ENCODE peak calls at places on chromosomes 4 and X, in seven cellular contexts. J, D, I, W, N, G and R are unnamed samples.

GRCh38 chrX:23820235-23820782 is 37.3 kb downstream of the SAT1 start:
- DNase-seq in G (no peak), W (no peak), D (no peak), I (no peak), N (no peak), J (no peak), R (no peak)

GRCh38 chrX:29652484-29652883 is 562.9 kb upstream of the MAGEB2 start:
- DNase-seq in N (peak; percentile 52), W (peak; percentile 55), J (no peak), G (no peak), I (no peak), D (peak; percentile 55), R (no peak)

GRCh38 chr4:169282429-169283113 is 11.8 kb upstream of the SH3RF1 start:
- DNase-seq in D (no peak), G (no peak), J (no peak), W (peak; percentile 73), N (no peak), I (no peak), R (no peak)

GRCh38 chrX:12771445-12772069 is 19.7 kb upstream of the PRPS2 start:
- DNase-seq in J (peak; percentile 7), I (peak; percentile 32), D (peak; percentile 46), W (peak; percentile 66), N (no peak), G (no peak), R (no peak)

GRCh38 chr4:163544407-163545038 is 50.0 kb downstream of the TMA16 start:
- DNase-seq in D (peak; percentile 55), I (peak; percentile 44), G (no peak), J (peak; percentile 25), N (no peak), W (peak; percentile 66), R (no peak)

GRCh38 chrX:149092179-149092578 is 412.9 kb downstream of the IDS start:
- DNase-seq in I (no peak), J (no peak), D (no peak), W (no peak), N (no peak), G (no peak), R (no peak)

GRCh38 chr4:98522603-98523395 is 135.6 kb downstream of the TSPAN5 start:
- DNase-seq in I (no peak), D (peak; percentile 85), N (peak; percentile 60), J (no peak), G (no peak), W (peak; percentile 94), R (no peak)

GRCh38 chr4:47289805-47290204 is 173.7 kb downstream of the COMMD8 start:
- DNase-seq in G (no peak), D (no peak), W (no peak), N (no peak), J (no peak), I (no peak), R (no peak)

GRCh38 chr4:99457270-99457669 is 22.1 kb upstream of the ADH7 start:
- DNase-seq in N (no peak), J (no peak), D (peak; percentile 30), I (no peak), G (no peak), W (peak; percentile 18), R (no peak)

GRCh38 chrX:47166126-47166525 is 21.1 kb downstream of the RBM10 start:
- DNase-seq in N (no peak), G (no peak), W (peak; percentile 40), I (no peak), D (peak; percentile 43), J (no peak), R (no peak)

GRCh38 chrX:105564536-105564935 is 257.8 kb upstream of the NRK start:
- DNase-seq in N (peak; percentile 89), I (no peak), J (no peak), G (peak; percentile 16), D (peak; percentile 92), W (peak; percentile 79), R (peak; percentile 48)

GRCh38 chr4:127622923-127623754 is 9.6 kb upstream of the INTU start:
- DNase-seq in W (no peak), I (no peak), N (no peak), D (peak; percentile 40), G (no peak), J (peak; percentile 26), R (no peak)

GRCh38 chr4:155828628-155829027 is 37.4 kb downstream of the ASIC5 start:
- DNase-seq in I (no peak), N (peak; percentile 78), J (no peak), D (peak; percentile 11), G (no peak), W (peak; percentile 10), R (no peak)

GRCh38 chr4:3519468-3520264 is 12.6 kb downstream of the LRPAP1 start:
- DNase-seq in D (no peak), I (no peak), G (no peak), J (no peak), W (no peak), N (no peak), R (no peak)

GRCh38 chr4:111689214-111689613 is 456.0 kb upstream of the FAM241A start:
- DNase-seq in N (peak; percentile 19), I (peak; percentile 34), J (peak; percentile 74), G (peak; percentile 28), D (peak; percentile 51), W (peak; percentile 50), R (peak; percentile 52)

GRCh38 chr4:184384810-184385557 is 89.4 kb downstream of the IRF2 start:
- DNase-seq in I (no peak), W (no peak), N (no peak), D (peak; percentile 33), J (no peak), G (no peak), R (no peak)

GRCh38 chr4:174152717-174153466 is 130.6 kb downstream of the FBXO8 start:
- DNase-seq in J (no peak), N (no peak), W (peak; percentile 25), G (no peak), D (peak; percentile 41), I (no peak), R (no peak)

GRCh38 chrX:100643943-100644587 is at the start of gene SRPX2:
- DNase-seq in G (peak; percentile 67), D (peak; percentile 90), I (no peak), J (no peak), N (peak; percentile 65), W (peak; percentile 90), R (peak; percentile 77)

GRCh38 chrX:50108264-50108663 is 92.5 kb downstream of the AKAP4 start:
- DNase-seq in I (no peak), D (no peak), W (no peak), G (no peak), N (no peak), J (no peak), R (no peak)

GRCh38 chrX:50100188-50100587 is 100.6 kb downstream of the AKAP4 start:
- DNase-seq in N (no peak), I (no peak), G (no peak), D (no peak), W (peak; percentile 25), J (no peak), R (no peak)

GRCh38 chrX:50106051-50106450 is 94.8 kb downstream of the AKAP4 start:
- DNase-seq in G (no peak), W (no peak), J (no peak), D (no peak), I (no peak), N (no peak), R (no peak)

GRCh38 chrX:50107470-50107869 is 93.3 kb downstream of the AKAP4 start:
- DNase-seq in D (no peak), N (no peak), G (peak; percentile 16), J (no peak), W (peak; percentile 56), I (no peak), R (no peak)

GRCh38 chrX:50103866-50104566 is 96.8 kb downstream of the AKAP4 start:
- DNase-seq in W (peak; percentile 27), I (no peak), J (no peak), N (no peak), G (no peak), D (no peak), R (no peak)
- TF ChIP-seq CTCF in W (no peak), I (no peak), J (no peak), N (no peak), G (no peak), D (no peak), R (no peak)

GRCh38 chr4:45987858-45988257 is 136.0 kb downstream of the GABRG1 start:
- DNase-seq in W (no peak), G (no peak), J (no peak), I (no peak), N (no peak), D (no peak), R (no peak)
- H3K4me3 ChIP-seq in W (no peak overlapping the region), G (no peak overlapping the region), J (no peak overlapping the region), I (no peak overlapping the region), N (no peak overlapping the region), D (no peak overlapping the region), R (no peak overlapping the region)

GRCh38 chr4:125169192-125169591 is 145.6 kb upstream of the FAT4 start:
- DNase-seq in D (no peak), G (no peak), I (no peak), J (no peak), N (no peak), W (no peak), R (no peak)

DNA sequence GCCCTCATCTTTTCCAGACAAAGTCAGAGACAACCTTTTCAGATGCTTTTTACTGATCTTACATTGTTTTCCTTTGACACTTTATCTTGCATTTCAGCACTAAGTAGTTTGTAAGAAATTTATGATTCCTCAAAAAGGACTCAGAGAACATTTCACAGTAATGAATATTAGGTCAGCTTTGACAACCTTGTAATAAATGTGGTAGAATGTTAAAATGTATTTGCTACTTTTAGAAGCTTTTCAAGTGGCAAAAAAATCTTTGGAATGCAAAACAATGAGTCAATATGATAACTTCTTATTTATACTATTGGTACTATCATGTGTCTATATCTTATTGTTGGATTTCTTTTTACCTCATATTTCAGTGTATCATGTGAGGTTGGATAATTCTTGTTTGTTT is 146.2 kb upstream of the FAT4 start:
- DNase-seq in I (no peak), N (no peak), J (no peak), D (no peak), G (no peak), W (peak; percentile 38), R (no peak)
- TF ChIP-seq CTCF in I (no peak), N (no peak), J (no peak), D (no peak), G (no peak), W (no peak), R (no peak)

GRCh38 chr4:26048378-26048882 is 134.4 kb downstream of the SMIM20 start:
- DNase-seq in I (peak; percentile 40), J (peak; percentile 34), N (peak; percentile 27), D (peak; percentile 98), W (peak; percentile 91), G (peak; percentile 71), R (no peak)

GRCh38 chr4:26050212-26050643 is 136.2 kb downstream of the SMIM20 start:
- DNase-seq in J (no peak), G (no peak), I (peak; percentile 41), N (no peak), W (no peak), D (no peak), R (no peak)

GRCh38 chr4:26048962-26049361 is 134.9 kb downstream of the SMIM20 start:
- DNase-seq in I (no peak), G (no peak), N (no peak), D (no peak), W (no peak), J (no peak), R (no peak)

GRCh38 chr4:26049447-26049846 is 135.4 kb downstream of the SMIM20 start:
- DNase-seq in G (no peak), I (no peak), J (no peak), N (no peak), D (no peak), W (no peak), R (no peak)

DNA sequence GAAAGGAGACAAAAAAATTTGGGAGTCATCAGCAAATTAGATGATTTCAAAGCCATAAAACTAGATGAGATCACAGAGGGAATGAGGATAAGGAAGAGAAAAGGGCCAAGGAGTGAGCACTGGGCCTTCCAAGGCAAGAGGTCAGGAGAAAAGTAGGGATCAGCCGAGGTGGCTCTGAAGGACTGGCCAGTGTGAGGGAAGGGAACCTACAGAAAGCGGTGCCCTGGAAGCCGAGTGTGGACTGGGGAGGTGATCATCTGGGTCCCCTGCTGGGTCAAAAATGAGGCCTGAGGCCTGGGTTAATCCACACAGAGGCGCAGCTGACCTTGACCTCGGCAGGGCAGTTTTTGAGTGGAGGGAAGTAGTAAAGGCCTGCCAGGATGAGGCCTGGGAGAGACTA is 133.8 kb downstream of the SMIM20 start:
- DNase-seq in N (no peak), I (no peak), G (no peak), D (no peak), J (no peak), W (no peak), R (no peak)
- H3K4me3 ChIP-seq in N (no peak overlapping the region), I (no peak overlapping the region), G (no peak overlapping the region), D (no peak overlapping the region), J (no peak overlapping the region), W (no peak overlapping the region), R (no peak overlapping the region)